ENCODE peak calls at places on chromosomes 11 and 22, in four cellular contexts. J is cardiac muscle cell, E is neural progenitor cell, W is lower lobe of right lung. Z is an unnamed sample.

GRCh38 chr22:19291580-19292261 is at the start of gene CLTCL1:
- DNase-seq in E (peak), W (peak), J (peak), Z (peak)

GRCh38 chr11:117506856-117507425 is 179.3 kb downstream of the CEP164 start:
- DNase-seq in W (no peak), J (no peak), E (no peak), Z (no peak)

GRCh38 chr22:32067613-32068012 is 24.6 kb downstream of the SLC5A1 start:
- DNase-seq in J (no peak), E (no peak), W (no peak), Z (no peak)

GRCh38 chr11:2701898-2702434 is 2.2 kb upstream of the KCNQ1OT1 start:
- DNase-seq in E (no peak), J (no peak), W (peak), Z (peak)

GRCh38 chr11:129728571-129728970 is 87.1 kb upstream of the TMEM45B start:
- DNase-seq in W (no peak), E (no peak), J (no peak), Z (no peak)

GRCh38 chr11:61728066-61728939 is 24.1 kb upstream of the MYRF start:
- DNase-seq in J (no peak), W (no peak), E (no peak), Z (no peak)

GRCh38 chr22:37358386-37358785 is 68.9 kb downstream of the ELFN2 start:
- DNase-seq in E (no peak), J (no peak), W (no peak), Z (no peak)

GRCh38 chr22:28230682-28231081 is 311.6 kb upstream of the PITPNB start:
- DNase-seq in E (no peak), J (peak), W (no peak), Z (no peak)

GRCh38 chr11:134283461-134284230 is 7.5 kb downstream of the GLB1L3 start:
- DNase-seq in W (no peak), J (no peak), E (no peak), Z (no peak)

GRCh38 chr11:403761-404431 is 9.9 kb downstream of the PKP3 start:
- DNase-seq in W (peak), E (no peak), J (no peak), Z (no peak)

GRCh38 chr22:44018594-44018993 is 5.5 kb upstream of the PARVB start:
- DNase-seq in W (peak), E (no peak), J (no peak), Z (no peak)

GRCh38 chr11:46252373-46252914 is 25.0 kb upstream of the CREB3L1 start:
- DNase-seq in E (no peak), J (peak), W (no peak), Z (no peak)

GRCh38 chr22:42906605-42907338 is 49.7 kb upstream of the ARFGAP3 start:
- DNase-seq in W (no peak), J (peak), E (no peak), Z (no peak)

GRCh38 chr11:17541330-17541885 is 2.8 kb downstream of the USH1C start:
- DNase-seq in W (no peak), E (no peak), J (no peak), Z (no peak)

GRCh38 chr22:47966316-47966715 is 1203.9 kb downstream of the TBC1D22A start:
- DNase-seq in E (no peak), W (no peak), J (no peak), Z (no peak)

GRCh38 chr11:92480519-92480918 is 255.9 kb downstream of the FAT3 start:
- DNase-seq in E (no peak), W (no peak), J (peak), Z (no peak)

GRCh38 chr11:45017329-45017728 is 66.6 kb upstream of the TP53I11 start:
- DNase-seq in J (no peak), W (no peak), E (peak), Z (no peak)

GRCh38 chr11:10954184-10954583 is 96.3 kb upstream of the ZBED5 start:
- DNase-seq in W (no peak), E (no peak), J (no peak), Z (no peak)

GRCh38 chr22:33821290-33821689 is 99.0 kb downstream of the LARGE1 start:
- DNase-seq in W (no peak), E (no peak), J (no peak), Z (no peak)

GRCh38 chr11:62146476-62147200 is 22.8 kb downstream of the INCENP start:
- DNase-seq in J (no peak), E (no peak), W (peak), Z (no peak)

GRCh38 chr11:65637794-65638317 is at the start of gene SIPA1:
- DNase-seq in J (peak), E (peak), W (peak), Z (no peak)

GRCh38 chr22:41178425-41178975 is 26.6 kb upstream of the L3MBTL2 start:
- DNase-seq in W (no peak), E (no peak), J (no peak), Z (no peak)

GRCh38 chr11:64661146-64661545 is 61.9 kb downstream of the NRXN2 start:
- DNase-seq in E (no peak), J (peak), W (peak), Z (no peak)

GRCh38 chr22:47484960-47485571 is 722.6 kb downstream of the TBC1D22A start:
- DNase-seq in J (no peak), W (no peak), E (no peak), Z (no peak)

GRCh38 chr22:32518848-32519247 is 44.2 kb downstream of the FBXO7 start:
- DNase-seq in W (no peak), J (no peak), E (no peak), Z (no peak)

GRCh38 chr11:2265396-2265795 is 5.0 kb downstream of the ASCL2 start:
- DNase-seq in J (no peak), W (peak), E (no peak), Z (peak)

GRCh38 chr22:35327690-35328471 is 28.2 kb downstream of the TOM1 start:
- DNase-seq in W (no peak), E (no peak), J (no peak), Z (no peak)

GRCh38 chr11:96168623-96169022 is 174.4 kb downstream of the MAML2 start:
- DNase-seq in E (no peak), J (peak), W (no peak), Z (peak)

GRCh38 chr11:126997196-126997595 is 3.4 kb downstream of the KIRREL3 start:
- DNase-seq in E (no peak), W (no peak), J (no peak), Z (no peak)

GRCh38 chr22:50303515-50303847 is 4.0 kb downstream of the PLXNB2 start:
- DNase-seq in J (no peak), E (no peak), W (no peak), Z (no peak)

GRCh38 chr11:12723410-12724297 is 49.4 kb downstream of the TEAD1 start:
- DNase-seq in E (no peak), J (peak), W (no peak), Z (no peak)

GRCh38 chr11:65524010-65524746 is 705 bp upstream of the SCYL1 start:
- DNase-seq in J (no peak), E (no peak), W (peak), Z (no peak)

DNA sequence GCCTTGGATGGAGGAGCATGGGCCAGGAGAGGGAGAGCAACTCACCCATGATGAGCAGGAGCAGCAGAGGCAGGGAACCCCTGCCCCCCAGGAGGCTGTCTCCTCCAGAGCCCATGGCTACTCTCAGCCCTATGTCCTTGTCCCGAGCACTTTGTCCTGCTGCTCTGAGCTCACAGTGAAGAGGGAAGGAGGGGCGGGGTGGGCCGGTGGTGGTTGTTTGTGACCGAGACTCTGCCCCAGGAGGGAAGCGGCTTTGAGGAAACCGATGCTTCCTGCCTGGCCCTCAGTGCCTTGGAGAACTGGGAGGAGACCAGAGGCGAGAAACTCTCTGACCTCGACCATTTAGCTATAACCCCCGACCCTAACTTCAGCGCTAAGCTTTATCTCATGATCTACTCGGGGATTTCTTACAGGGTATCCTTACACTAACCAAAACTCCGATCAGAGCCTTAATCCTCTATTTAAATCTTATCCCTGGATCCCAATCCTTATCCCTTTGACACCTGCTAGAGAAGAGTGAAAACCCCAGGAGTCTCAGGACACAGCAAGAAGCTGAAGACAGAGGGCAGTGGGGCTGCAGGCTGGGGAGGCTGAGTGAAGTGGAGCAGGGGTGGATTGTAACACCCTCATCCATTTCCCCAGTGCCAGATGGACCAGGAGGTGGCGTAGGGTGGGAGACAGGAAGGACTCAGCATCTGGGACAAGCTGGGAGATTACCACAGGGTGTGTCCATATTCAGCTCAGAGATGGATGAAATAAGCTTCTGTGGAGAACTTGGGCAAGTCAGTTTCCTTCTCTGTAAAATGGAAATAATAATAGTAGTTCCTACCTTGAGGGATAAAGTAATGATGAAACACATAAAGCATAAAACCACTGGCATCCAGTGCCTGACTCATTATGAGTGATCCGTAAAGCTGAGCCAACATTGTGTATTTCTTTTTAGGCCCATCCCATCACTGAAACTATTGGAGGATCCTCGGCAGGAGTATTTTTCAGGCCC is at the start of gene ROBO4:
- DNase-seq in E (no peak), W (no peak), J (peak), Z (no peak)
- TF ChIP-seq CTCF in E (no peak), W (no peak), J (peak), Z (no peak)

GRCh38 chr11:14036495-14036894 is 74.0 kb downstream of the SPON1 start:
- DNase-seq in E (no peak), W (no peak), J (no peak), Z (no peak)

GRCh38 chr11:14045417-14045816 is 82.9 kb downstream of the SPON1 start:
- DNase-seq in E (no peak), J (no peak), W (no peak), Z (no peak)

GRCh38 chr11:14042686-14043440 is 80.3 kb downstream of the SPON1 start:
- DNase-seq in W (no peak), J (no peak), E (no peak), Z (no peak)

GRCh38 chr11:14041565-14041964 is 79.0 kb downstream of the SPON1 start:
- DNase-seq in E (no peak), W (no peak), J (no peak), Z (no peak)

DNA sequence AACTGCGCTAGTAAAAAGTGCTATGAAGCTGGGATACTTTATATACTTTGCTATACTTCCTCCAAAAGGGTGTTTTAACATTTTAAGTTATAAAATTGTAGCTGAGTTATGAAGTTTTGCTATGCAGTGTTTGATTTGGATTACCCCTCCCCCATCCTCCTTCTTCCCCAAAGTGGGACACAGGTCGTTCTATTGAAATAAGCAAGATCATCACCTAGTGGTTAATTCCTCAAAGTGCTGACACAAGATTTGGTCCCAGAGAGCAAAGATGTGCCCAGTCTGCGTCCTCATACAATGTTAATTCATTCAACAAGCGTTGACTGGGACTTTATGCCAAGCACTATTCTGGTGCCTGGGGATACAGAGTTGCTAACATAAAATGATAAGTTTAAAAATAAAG is 78.5 kb downstream of the SPON1 start:
- DNase-seq in W (no peak), J (peak), E (peak), Z (no peak)
- TF ChIP-seq CTCF in W (no peak), J (peak), E (peak), Z (no peak)

GRCh38 chr22:24230911-24231656 is 13.8 kb downstream of the GGT5 start:
- DNase-seq in E (peak), J (no peak), W (peak), Z (peak)
- TF ChIP-seq CTCF in E (peak), J (peak), W (peak), Z (peak)

DNA sequence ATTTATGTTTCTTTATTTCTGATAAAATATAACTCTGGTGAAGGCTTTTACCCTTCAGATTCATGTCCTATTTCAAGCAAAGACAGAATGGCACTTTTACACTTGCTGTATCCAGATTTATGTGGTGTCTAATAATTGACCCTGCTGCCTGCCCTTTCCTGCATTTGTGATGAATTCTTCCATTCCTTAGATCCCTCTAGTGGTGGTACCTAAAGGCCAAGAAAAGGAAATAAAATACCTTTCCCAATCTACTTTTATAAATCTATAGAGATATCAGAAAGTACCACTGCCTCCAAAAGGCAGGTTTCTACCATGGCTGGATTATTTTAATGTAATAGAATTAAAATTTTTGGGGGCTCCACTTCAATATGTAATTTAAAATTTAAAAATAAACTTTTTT is 34.2 kb downstream of the CCDC81 start:
- DNase-seq in E (no peak), J (no peak), W (no peak), Z (no peak)
- TF ChIP-seq CTCF in E (peak), J (peak), W (no peak), Z (no peak)